ENCODE peak calls at places on chromosomes 3 and 15, in ten cellular contexts. U is Panc1, J is colonic mucosa, N is dorsolateral prefrontal cortex, L is IMR-90, H is MM.1S, C is sigmoid colon, V is stomach, F is HL-60, Z is transverse colon. D is an unnamed sample.

GRCh38 chr15:24956131-24956838 is 1.5 kb downstream of the SNRPN start:
- DNase-seq in H (peak; percentile 74), V (peak; percentile 74), J (peak; percentile 71), N (peak; percentile 50), C (peak; percentile 90), F (peak; percentile 44), U (peak; percentile 25), L (peak; percentile 74), Z (peak; percentile 78), D (peak; percentile 62)

GRCh38 chr15:92079047-92079446 is 225.5 kb downstream of the SLCO3A1 start:
- DNase-seq in C (no peak), J (no peak), V (no peak), Z (no peak), U (no peak), H (no peak), L (no peak), N (no peak), F (peak; percentile 6), D (no peak)

GRCh38 chr3:32321095-32321835 is 70.4 kb upstream of the CMTM7 start:
- DNase-seq in L (no peak), N (no peak), J (no peak), F (no peak), H (no peak), V (no peak), C (no peak), U (no peak), Z (no peak), D (no peak)

GRCh38 chr15:76585573-76585892 is 249.0 kb downstream of the ISL2 start:
- DNase-seq in J (no peak), V (no peak), C (no peak), H (no peak), F (no peak), L (no peak), U (no peak), Z (no peak), N (no peak), D (no peak)

GRCh38 chr3:86990734-86991481 is at the start of gene VGLL3:
- DNase-seq in Z (peak; percentile 49), F (no peak), N (no peak), V (peak; percentile 49), L (peak; percentile 87), U (no peak), C (peak; percentile 93), J (peak; percentile 55), H (peak; percentile 50), D (no peak)

GRCh38 chr3:67686067-67686466 is 31.7 kb upstream of the SUCLG2 start:
- DNase-seq in L (no peak), V (no peak), J (no peak), Z (no peak), U (no peak), N (no peak), C (no peak), F (no peak), H (no peak), D (no peak)

GRCh38 chr3:127456471-127457093 is 134.0 kb downstream of the TPRA1 start:
- DNase-seq in H (no peak), U (no peak), J (no peak), Z (no peak), V (peak; percentile 67), N (no peak), C (peak; percentile 60), L (peak; percentile 63), F (no peak), D (peak; percentile 88)

GRCh38 chr15:62722237-62722636 is 320.3 kb upstream of the TPM1 start:
- DNase-seq in U (no peak), J (no peak), N (no peak), H (no peak), V (no peak), L (no peak), C (no peak), F (no peak), Z (no peak), D (no peak)

GRCh38 chr3:105166893-105167292 is 199.8 kb upstream of the ALCAM start:
- DNase-seq in U (no peak), V (no peak), H (no peak), C (no peak), L (peak; percentile 83), J (no peak), F (no peak), N (no peak), Z (no peak), D (no peak)

GRCh38 chr3:158749526-158749925 is 17.3 kb upstream of the RARRES1 start:
- DNase-seq in N (no peak), U (no peak), C (no peak), H (no peak), J (no peak), F (no peak), L (no peak), Z (no peak), V (no peak), D (no peak)

GRCh38 chr3:158753814-158754213 is 21.6 kb upstream of the RARRES1 start:
- DNase-seq in V (no peak), F (no peak), J (no peak), L (no peak), U (no peak), C (no peak), Z (no peak), N (no peak), H (no peak), D (no peak)

GRCh38 chr3:158748237-158748828 is 16.1 kb upstream of the RARRES1 start:
- DNase-seq in U (no peak), C (no peak), J (peak; percentile 46), N (no peak), Z (peak; percentile 49), F (no peak), V (peak; percentile 30), L (peak; percentile 47), H (no peak), D (no peak)

GRCh38 chr3:158749977-158750376 is 17.7 kb upstream of the RARRES1 start:
- DNase-seq in L (no peak), J (no peak), H (no peak), N (no peak), C (no peak), U (no peak), F (no peak), Z (no peak), V (no peak), D (no peak)

GRCh38 chr3:158751316-158751715 is 19.1 kb upstream of the RARRES1 start:
- DNase-seq in L (no peak), V (no peak), Z (no peak), N (no peak), J (no peak), F (no peak), H (no peak), U (no peak), C (no peak), D (no peak)
- H3K27me3 ChIP-seq in L (no peaks in the 10 kb centered on the region), V (no peaks in the 10 kb centered on the region), Z (no peaks in the 10 kb centered on the region), N (no peaks in the 10 kb centered on the region), J (no peaks in the 10 kb centered on the region), F (no peaks in the 10 kb centered on the region), H (no peaks in the 10 kb centered on the region), U (no peaks in the 10 kb centered on the region), C (no peaks in the 10 kb centered on the region), D (no peaks in the 10 kb centered on the region)

DNA sequence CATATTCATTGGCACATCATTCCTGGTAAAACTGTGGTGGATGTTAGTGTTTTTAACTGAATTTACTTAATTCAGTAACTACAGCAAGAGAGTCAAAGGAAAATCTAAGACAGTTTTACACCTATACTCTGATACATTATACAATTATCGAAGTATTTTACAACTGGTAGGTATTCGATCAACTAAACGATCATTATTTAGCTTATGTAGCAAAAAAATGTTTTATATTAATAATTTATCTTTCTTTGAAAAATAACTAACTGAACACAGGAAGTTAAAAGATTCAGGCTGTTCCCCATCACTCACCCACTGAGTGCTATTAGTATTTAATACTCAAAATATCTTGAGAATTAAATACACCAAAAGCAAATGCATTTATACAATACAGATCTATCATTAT is 21.0 kb downstream of the ICE2 start:
- DNase-seq in L (no peak), V (no peak), H (no peak), J (no peak), C (no peak), Z (no peak), U (no peak), F (no peak), N (no peak), D (no peak)
- TF ChIP-seq CTCF in L (no peak), V (no peak), H (no peak), J (no peak), C (no peak), Z (no peak), U (no peak), F (no peak), N (no peak), D (no peak)

GRCh38 chr3:169667380-169667671 is 3.8 kb upstream of the MECOM start:
- DNase-seq in V (no peak), L (no peak), Z (no peak), N (no peak), J (no peak), H (no peak), U (no peak), C (no peak), F (no peak), D (no peak)

GRCh38 chr3:169668957-169669681 is 5.6 kb upstream of the MECOM start:
- DNase-seq in L (peak; percentile 50), Z (peak; percentile 80), H (peak; percentile 91), V (peak; percentile 91), U (no peak), C (peak; percentile 70), J (peak; percentile 83), N (peak; percentile 46), F (no peak), D (peak; percentile 58)

GRCh38 chr3:169669816-169670215 is 6.3 kb upstream of the MECOM start:
- DNase-seq in C (no peak), L (no peak), N (no peak), H (no peak), Z (no peak), U (no peak), J (no peak), F (no peak), V (no peak), D (no peak)

GRCh38 chr3:169667710-169668080 is 4.2 kb upstream of the MECOM start:
- DNase-seq in F (no peak), H (no peak), C (no peak), J (no peak), U (no peak), N (no peak), L (no peak), V (no peak), Z (no peak), D (no peak)

GRCh38 chr3:169668081-169668956 is 4.8 kb upstream of the MECOM start:
- DNase-seq in L (peak; percentile 18), Z (peak; percentile 40), V (peak; percentile 64), N (no peak), H (peak; percentile 37), C (no peak), J (peak; percentile 57), U (no peak), F (no peak), D (peak; percentile 53)
- H3K27me3 ChIP-seq in L (peaks cover 45% of the 10 kb centered on the region), Z (peaks cover 99% of the 10 kb centered on the region), V (peaks cover 29% of the 10 kb centered on the region), N (peaks cover 32% of the 10 kb centered on the region), H (peaks cover 60% of the 10 kb centered on the region), C (peaks cover 81% of the 10 kb centered on the region), J (peaks cover 35% of the 10 kb centered on the region), U (peaks cover 76% of the 10 kb centered on the region), F (peaks cover 71% of the 10 kb centered on the region), D (no peaks in the 10 kb centered on the region)

GRCh38 chr15:52006702-52007340 is 12.2 kb upstream of the MAPK6 start:
- DNase-seq in F (no peak), L (no peak), V (no peak), H (no peak), U (no peak), Z (no peak), C (no peak), J (no peak), N (no peak), D (no peak)
- TF ChIP-seq CTCF in F (no peak), L (no peak), V (no peak), H (no peak), U (no peak), Z (no peak), C (no peak), J (no peak), N (no peak), D (no peak)

GRCh38 chr3:184568591-184568917 is 7.0 kb downstream of the EPHB3 start:
- DNase-seq in L (no peak), J (no peak), C (no peak), V (no peak), Z (no peak), N (no peak), F (no peak), U (no peak), H (no peak), D (no peak)
- H3K27me3 ChIP-seq in L (no peaks in the 10 kb centered on the region), J (no peaks in the 10 kb centered on the region), C (no peaks in the 10 kb centered on the region), V (peaks cover 6% of the 10 kb centered on the region), Z (no peaks in the 10 kb centered on the region), N (no peaks in the 10 kb centered on the region), F (peaks cover 29% of the 10 kb centered on the region), U (no peaks in the 10 kb centered on the region), H (peaks cover 100% of the 10 kb centered on the region), D (no peaks in the 10 kb centered on the region)

D was measured in bronchial epithelial cell.